ENCODE peak calls at places on chromosome 5, in five cellular contexts. T is upper lobe of right lung, A is PC-3, X is mesendoderm, J is colonic mucosa. Z is an unnamed sample.
A peak's percentile ranks its signal among the peaks of the same experiment; 100 is the strongest.

GRCh38 chr5:103305829-103306228 is 47.3 kb downstream of the MACIR start:
- DNase-seq in T (no peak), A (peak; percentile 23), X (peak; percentile 12), J (no peak), Z (peak; percentile 23)

GRCh38 chr5:38715671-38716070 is 130.1 kb upstream of the OSMR start:
- DNase-seq in T (no peak), A (no peak), X (peak; percentile 76), J (no peak), Z (no peak)

GRCh38 chr5:91727452-91727851 is 344.3 kb upstream of the ARRDC3 start:
- DNase-seq in T (no peak), A (no peak), X (peak; percentile 51), J (no peak), Z (no peak)

GRCh38 chr5:38113456-38113855 is 144.9 kb upstream of the EGFLAM start:
- DNase-seq in T (no peak), A (no peak), X (no peak), J (no peak), Z (no peak)

GRCh38 chr5:154038241-154038603 is 488 bp downstream of the FAM114A2 start:
- DNase-seq in T (peak; percentile 64), A (peak; percentile 24), X (no peak), J (peak; percentile 61), Z (peak; percentile 27)

GRCh38 chr5:147898875-147899401 is 7.4 kb downstream of the C5orf46 start:
- DNase-seq in T (no peak), A (peak; percentile 98), X (no peak), J (no peak), Z (no peak)

GRCh38 chr5:146213210-146213838 is 9.9 kb downstream of the RBM27 start:
- DNase-seq in T (no peak), A (no peak), X (no peak), J (no peak), Z (peak; percentile 9)

GRCh38 chr5:150167908-150168307 is 1.3 kb downstream of the CDX1 start:
- DNase-seq in T (no peak), A (no peak), X (peak; percentile 30), J (peak; percentile 71), Z (no peak)

GRCh38 chr5:14006823-14007510 is 62.5 kb upstream of the DNAH5 start:
- DNase-seq in T (no peak), A (peak; percentile 10), X (no peak), J (no peak), Z (no peak)

GRCh38 chr5:73558950-73559349 is 6.5 kb downstream of the ANKRA2 start:
- DNase-seq in T (no peak), A (peak; percentile 36), X (no peak), J (no peak), Z (no peak)

GRCh38 chr5:107286447-107287098 is 384.2 kb downstream of the EFNA5 start:
- DNase-seq in T (no peak), A (no peak), X (no peak), J (no peak), Z (no peak)

GRCh38 chr5:149677721-149678120 is 52.4 kb upstream of the PPARGC1B start:
- DNase-seq in T (peak; percentile 76), A (no peak), X (no peak), J (no peak), Z (no peak)

GRCh38 chr5:123611407-123611709 is 99.4 kb downstream of the CSNK1G3 start:
- DNase-seq in T (no peak), A (no peak), X (no peak), J (no peak), Z (no peak)

GRCh38 chr5:132465095-132465707 is 25.4 kb downstream of the IRF1 start:
- DNase-seq in T (peak; percentile 54), A (no peak), X (peak; percentile 46), J (no peak), Z (no peak)

GRCh38 chr5:115541586-115541985 is 3.0 kb downstream of the FEM1C start:
- DNase-seq in T (no peak), A (peak; percentile 29), X (no peak), J (no peak), Z (no peak)

GRCh38 chr5:140953234-140953633 is 13.0 kb upstream of the PCDHAC2 start:
- DNase-seq in T (no peak), A (no peak), X (peak; percentile 63), J (no peak), Z (no peak)

GRCh38 chr5:43040287-43041098 is at the start of gene ANXA2R:
- DNase-seq in T (peak; percentile 89), A (peak; percentile 100), X (peak; percentile 96), J (peak; percentile 94), Z (peak; percentile 92)

GRCh38 chr5:156456857-156457256 is 129.9 kb downstream of the SGCD start:
- DNase-seq in T (no peak), A (no peak), X (no peak), J (no peak), Z (no peak)

GRCh38 chr5:34656001-34656699 is at the start of gene RAI14:
- DNase-seq in T (peak; percentile 93), A (peak; percentile 86), X (peak; percentile 92), J (peak; percentile 74), Z (peak; percentile 75)

GRCh38 chr5:76791461-76791860 is 27.4 kb upstream of the F2RL1 start:
- DNase-seq in T (no peak), A (no peak), X (no peak), J (no peak), Z (no peak)

GRCh38 chr5:176155882-176156497 is 82.2 kb upstream of the SIMC1 start:
- DNase-seq in T (no peak), A (peak; percentile 45), X (no peak), J (no peak), Z (no peak)

GRCh38 chr5:96794757-96795156 is 13.0 kb downstream of the ERAP1 start:
- DNase-seq in T (no peak), A (peak; percentile 71), X (no peak), J (no peak), Z (no peak)

GRCh38 chr5:103234239-103234975 is 24.2 kb upstream of the MACIR start:
- DNase-seq in T (no peak), A (peak; percentile 25), X (no peak), J (no peak), Z (no peak)

GRCh38 chr5:135644196-135644766 is 65.5 kb upstream of the CXCL14 start:
- DNase-seq in T (no peak), A (no peak), X (no peak), J (no peak), Z (no peak)

DNA sequence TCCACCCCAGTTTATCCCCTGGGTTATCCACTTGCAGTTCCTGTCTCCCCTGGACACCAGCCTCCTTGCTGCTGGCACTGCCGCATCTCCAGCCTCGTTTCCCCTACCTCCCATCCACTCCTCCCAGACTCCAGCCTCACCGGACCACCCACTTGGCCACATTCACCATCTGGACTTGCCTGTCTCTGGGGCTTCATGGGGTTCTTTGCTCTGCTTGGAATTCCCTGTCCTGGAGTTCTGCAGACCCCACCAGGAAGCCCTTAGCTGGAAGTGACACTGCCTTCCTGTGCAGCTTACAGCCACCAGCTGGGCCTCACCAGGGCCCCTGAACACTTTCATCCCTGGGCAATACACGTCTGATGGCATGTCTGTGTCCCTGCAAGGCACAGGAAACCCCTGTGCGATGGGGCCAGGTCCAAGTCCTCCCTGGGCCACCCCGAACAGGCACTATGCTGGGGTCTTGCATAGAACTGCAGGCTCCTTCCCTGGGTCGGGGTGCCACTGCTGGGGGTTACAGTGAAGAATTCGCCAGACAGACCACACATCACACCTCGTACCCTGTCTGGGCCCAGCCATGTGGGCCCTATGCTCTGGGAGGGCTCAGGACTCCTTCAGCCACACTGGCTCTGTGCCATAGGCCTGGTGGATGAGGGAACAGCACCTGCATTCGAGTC is 3.0 kb downstream of the FLT4 start:
- DNase-seq in T (peak; percentile 53), A (no peak), X (no peak), J (no peak), Z (no peak)
- H3K27me3 ChIP-seq in T (peaks cover 35% of the 10 kb centered on the region), A (peaks cover 82% of the 10 kb centered on the region), X (peaks cover 21% of the 10 kb centered on the region), J (peaks cover 22% of the 10 kb centered on the region), Z (peaks cover 26% of the 10 kb centered on the region)

GRCh38 chr5:174717826-174718455 is 6.4 kb upstream of the MSX2 start:
- DNase-seq in T (no peak), A (peak; percentile 68), X (peak; percentile 69), J (no peak), Z (no peak)
- H3K27me3 ChIP-seq in T (peaks cover 75% of the 10 kb centered on the region), A (peaks cover 26% of the 10 kb centered on the region), X (no peaks in the 10 kb centered on the region), J (peaks cover 49% of the 10 kb centered on the region), Z (peaks cover 42% of the 10 kb centered on the region)

GRCh38 chr5:80565330-80565729 is 4.8 kb downstream of the ANKRD34B start:
- DNase-seq in T (no peak), A (peak; percentile 13), X (peak; percentile 31), J (no peak), Z (peak; percentile 30)
- H3K27me3 ChIP-seq in T (peaks cover 26% of the 10 kb centered on the region), A (peaks cover 12% of the 10 kb centered on the region), X (peaks cover 19% of the 10 kb centered on the region), J (peaks cover 22% of the 10 kb centered on the region), Z (peaks cover 20% of the 10 kb centered on the region)

GRCh38 chr5:2153350-2153749 is 270.6 kb upstream of the IRX4 start:
- DNase-seq in T (no peak), A (no peak), X (no peak), J (no peak), Z (no peak)
- H3K27me3 ChIP-seq in T (peaks cover 9% of the 10 kb centered on the region), A (peaks cover 5% of the 10 kb centered on the region), X (no peaks in the 10 kb centered on the region), J (no peaks in the 10 kb centered on the region), Z (no peaks in the 10 kb centered on the region)

DNA sequence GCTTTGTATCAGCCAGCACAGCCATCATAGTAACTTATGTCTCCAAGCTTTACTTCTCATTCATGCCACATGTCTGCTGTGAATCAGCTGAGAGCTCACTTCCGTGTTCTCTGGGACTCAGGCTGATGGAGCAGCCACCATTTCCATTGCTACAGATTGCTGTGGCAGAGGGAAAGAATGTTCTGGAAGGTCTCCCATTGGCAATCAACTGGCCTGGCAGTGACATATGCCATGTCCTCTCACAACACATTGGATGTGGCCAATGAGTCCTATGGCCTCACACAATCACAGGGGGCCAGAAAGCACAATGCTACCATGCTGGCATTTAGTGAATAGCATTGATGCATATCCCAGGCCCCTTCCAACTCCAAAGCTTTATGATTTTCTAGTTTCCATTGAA is 44.1 kb downstream of the KIF4B start:
- DNase-seq in T (no peak), A (no peak), X (no peak), J (no peak), Z (no peak)
- H3K27me3 ChIP-seq in T (no peaks in the 10 kb centered on the region), A (no peaks in the 10 kb centered on the region), X (no peaks in the 10 kb centered on the region), J (no peaks in the 10 kb centered on the region), Z (no peaks in the 10 kb centered on the region)

DNA sequence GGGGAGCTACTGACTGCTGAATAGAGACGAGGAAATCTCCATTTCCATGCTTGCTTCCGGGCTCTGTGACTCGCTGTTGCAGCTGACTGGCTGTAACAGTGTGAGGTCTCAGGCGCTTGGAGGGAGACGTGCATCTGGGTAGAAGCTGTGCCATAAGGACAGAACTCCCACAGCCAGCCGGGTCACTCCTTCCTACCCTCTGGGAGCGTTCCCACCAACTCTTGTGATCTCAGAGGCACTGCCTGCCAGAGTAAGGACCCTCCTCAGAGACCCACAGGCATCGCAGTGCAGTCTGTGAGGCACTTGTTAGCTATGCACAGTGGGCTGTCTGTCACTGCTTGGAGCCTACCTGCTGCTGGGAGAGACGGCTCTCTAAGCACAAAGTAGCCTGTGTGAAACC is 203.4 kb upstream of the SEMA6A start:
- DNase-seq in T (no peak), A (no peak), X (peak; percentile 82), J (no peak), Z (no peak)
- H3K27me3 ChIP-seq in T (no peaks in the 10 kb centered on the region), A (no peaks in the 10 kb centered on the region), X (no peaks in the 10 kb centered on the region), J (no peaks in the 10 kb centered on the region), Z (no peaks in the 10 kb centered on the region)

GRCh38 chr5:178606269-178606668 is 16.1 kb upstream of the COL23A1 start:
- DNase-seq in T (no peak), A (no peak), X (no peak), J (no peak), Z (no peak)

GRCh38 chr5:178605788-178606187 is 15.6 kb upstream of the COL23A1 start:
- DNase-seq in T (no peak), A (no peak), X (no peak), J (no peak), Z (no peak)

GRCh38 chr5:178602752-178603151 is 12.6 kb upstream of the COL23A1 start:
- DNase-seq in T (no peak), A (peak; percentile 48), X (no peak), J (no peak), Z (no peak)
- H3K27me3 ChIP-seq in T (no peaks in the 10 kb centered on the region), A (no peaks in the 10 kb centered on the region), X (no peaks in the 10 kb centered on the region), J (no peaks in the 10 kb centered on the region), Z (no peaks in the 10 kb centered on the region)